ENCODE peak calls at places on chromosome 18, in nine cellular contexts. One of them, this sample, is unnamed.
A peak's percentile ranks its signal among the peaks of the same experiment; 100 is the strongest.

GRCh38 chr18:987325-988186 is 82.9 kb downstream of the ADCYAP1 start:
- DNase-seq in ovary: no peak
- DNase-seq in GM12878: no peak
- DNase-seq in HepG2: no peak
- DNase-seq in uterus: no peak
- DNase-seq in heart left ventricle: no peak
- DNase-seq in prostate gland: no peak
- DNase-seq in stomach: no peak
- DNase-seq in A549: no peak
- DNase-seq in this sample: peak; percentile 53

GRCh38 chr18:47587587-47587986 is 336.1 kb upstream of the SKOR2 start:
- DNase-seq in ovary: no peak
- DNase-seq in GM12878: no peak
- DNase-seq in HepG2: no peak
- DNase-seq in uterus: no peak
- DNase-seq in heart left ventricle: no peak
- DNase-seq in prostate gland: peak; percentile 39
- DNase-seq in stomach: peak; percentile 85
- DNase-seq in A549: no peak
- DNase-seq in this sample: no peak

GRCh38 chr18:43606800-43607199 is 329.5 kb upstream of the SYT4 start:
- DNase-seq in ovary: no peak
- DNase-seq in GM12878: no peak
- DNase-seq in HepG2: no peak
- DNase-seq in uterus: no peak
- DNase-seq in heart left ventricle: no peak
- DNase-seq in prostate gland: no peak
- DNase-seq in stomach: no peak
- DNase-seq in A549: no peak
- DNase-seq in this sample: peak; percentile 25

GRCh38 chr18:68734311-68734710 is 19.4 kb upstream of the TMX3 start:
- DNase-seq in ovary: no peak
- DNase-seq in GM12878: no peak
- DNase-seq in HepG2: no peak
- DNase-seq in uterus: no peak
- DNase-seq in heart left ventricle: no peak
- DNase-seq in prostate gland: no peak
- DNase-seq in stomach: no peak
- DNase-seq in A549: no peak
- DNase-seq in this sample: no peak

GRCh38 chr18:25517881-25518715 is 166.1 kb upstream of the ZNF521 start:
- DNase-seq in ovary: no peak
- DNase-seq in GM12878: no peak
- DNase-seq in HepG2: no peak
- DNase-seq in uterus: no peak
- DNase-seq in heart left ventricle: no peak
- DNase-seq in prostate gland: no peak
- DNase-seq in stomach: no peak
- DNase-seq in A549: no peak
- DNase-seq in this sample: no peak

GRCh38 chr18:25279961-25280360 is 72.0 kb downstream of the ZNF521 start:
- DNase-seq in ovary: no peak
- DNase-seq in GM12878: no peak
- DNase-seq in HepG2: no peak
- DNase-seq in uterus: no peak
- DNase-seq in heart left ventricle: no peak
- DNase-seq in prostate gland: no peak
- DNase-seq in stomach: no peak
- DNase-seq in A549: no peak
- DNase-seq in this sample: no peak

GRCh38 chr18:35827275-35827929 is 145.1 kb upstream of the RMP24 start:
- DNase-seq in ovary: no peak
- DNase-seq in GM12878: no peak
- DNase-seq in HepG2: no peak
- DNase-seq in uterus: no peak
- DNase-seq in heart left ventricle: no peak
- DNase-seq in prostate gland: no peak
- DNase-seq in stomach: no peak
- DNase-seq in A549: no peak
- DNase-seq in this sample: no peak

GRCh38 chr18:50451100-50451842 is 76.4 kb downstream of the SKA1 start:
- DNase-seq in ovary: no peak
- DNase-seq in GM12878: no peak
- DNase-seq in HepG2: no peak
- DNase-seq in uterus: no peak
- DNase-seq in heart left ventricle: no peak
- DNase-seq in prostate gland: no peak
- DNase-seq in stomach: no peak
- DNase-seq in A549: no peak
- DNase-seq in this sample: no peak

GRCh38 chr18:22558945-22559385 is 141.2 kb upstream of the CTAGE1 start:
- DNase-seq in ovary: peak; percentile 80
- DNase-seq in GM12878: no peak
- DNase-seq in HepG2: peak; percentile 31
- DNase-seq in uterus: peak; percentile 65
- DNase-seq in heart left ventricle: peak; percentile 81
- DNase-seq in prostate gland: peak; percentile 14
- DNase-seq in stomach: peak; percentile 47
- DNase-seq in A549: peak; percentile 44
- DNase-seq in this sample: no peak

GRCh38 chr18:22560797-22561196 is 143.1 kb upstream of the CTAGE1 start:
- DNase-seq in ovary: no peak
- DNase-seq in GM12878: no peak
- DNase-seq in HepG2: no peak
- DNase-seq in uterus: no peak
- DNase-seq in heart left ventricle: no peak
- DNase-seq in prostate gland: no peak
- DNase-seq in stomach: no peak
- DNase-seq in A549: no peak
- DNase-seq in this sample: no peak

GRCh38 chr18:22560283-22560627 is 142.5 kb upstream of the CTAGE1 start:
- DNase-seq in ovary: no peak
- DNase-seq in GM12878: no peak
- DNase-seq in HepG2: no peak
- DNase-seq in uterus: no peak
- DNase-seq in heart left ventricle: no peak
- DNase-seq in prostate gland: no peak
- DNase-seq in stomach: no peak
- DNase-seq in A549: no peak
- DNase-seq in this sample: no peak

GRCh38 chr18:22557160-22557941 is 139.6 kb upstream of the CTAGE1 start:
- DNase-seq in ovary: no peak
- DNase-seq in GM12878: no peak
- DNase-seq in HepG2: no peak
- DNase-seq in uterus: no peak
- DNase-seq in heart left ventricle: no peak
- DNase-seq in prostate gland: no peak
- DNase-seq in stomach: no peak
- DNase-seq in A549: no peak
- DNase-seq in this sample: no peak

GRCh38 chr18:22559414-22560282 is 141.9 kb upstream of the CTAGE1 start:
- DNase-seq in ovary: peak; percentile 79
- DNase-seq in GM12878: no peak
- DNase-seq in HepG2: peak; percentile 35
- DNase-seq in uterus: peak; percentile 77
- DNase-seq in heart left ventricle: peak; percentile 82
- DNase-seq in prostate gland: peak; percentile 8
- DNase-seq in stomach: peak; percentile 57
- DNase-seq in A549: peak; percentile 50
- DNase-seq in this sample: no peak
- TF ChIP-seq POLR2A in ovary: peak; percentile 38
- TF ChIP-seq POLR2A in GM12878: no peak
- TF ChIP-seq POLR2A in HepG2: no peak
- TF ChIP-seq POLR2A in uterus: no peak
- TF ChIP-seq POLR2A in heart left ventricle: peak; percentile 42
- TF ChIP-seq POLR2A in prostate gland: no peak
- TF ChIP-seq POLR2A in stomach: no peak
- TF ChIP-seq POLR2A in A549: no peak
- TF ChIP-seq POLR2A in this sample: no peak

GRCh38 chr18:44679056-44679911 is 1.4 kb upstream of the SETBP1 start:
- DNase-seq in ovary: peak; percentile 87
- DNase-seq in GM12878: no peak
- DNase-seq in HepG2: peak; percentile 42
- DNase-seq in uterus: peak; percentile 86
- DNase-seq in heart left ventricle: peak; percentile 89
- DNase-seq in prostate gland: peak; percentile 86
- DNase-seq in stomach: peak; percentile 88
- DNase-seq in A549: peak; percentile 78
- DNase-seq in this sample: peak; percentile 89
- TF ChIP-seq POLR2A in ovary: peak; percentile 79
- TF ChIP-seq POLR2A in GM12878: peak; percentile 56
- TF ChIP-seq POLR2A in HepG2: no peak
- TF ChIP-seq POLR2A in uterus: peak; percentile 82
- TF ChIP-seq POLR2A in heart left ventricle: peak; percentile 77
- TF ChIP-seq POLR2A in prostate gland: peak; percentile 66
- TF ChIP-seq POLR2A in stomach: no peak
- TF ChIP-seq POLR2A in A549: peak; percentile 27
- TF ChIP-seq POLR2A in this sample: no peak

DNA sequence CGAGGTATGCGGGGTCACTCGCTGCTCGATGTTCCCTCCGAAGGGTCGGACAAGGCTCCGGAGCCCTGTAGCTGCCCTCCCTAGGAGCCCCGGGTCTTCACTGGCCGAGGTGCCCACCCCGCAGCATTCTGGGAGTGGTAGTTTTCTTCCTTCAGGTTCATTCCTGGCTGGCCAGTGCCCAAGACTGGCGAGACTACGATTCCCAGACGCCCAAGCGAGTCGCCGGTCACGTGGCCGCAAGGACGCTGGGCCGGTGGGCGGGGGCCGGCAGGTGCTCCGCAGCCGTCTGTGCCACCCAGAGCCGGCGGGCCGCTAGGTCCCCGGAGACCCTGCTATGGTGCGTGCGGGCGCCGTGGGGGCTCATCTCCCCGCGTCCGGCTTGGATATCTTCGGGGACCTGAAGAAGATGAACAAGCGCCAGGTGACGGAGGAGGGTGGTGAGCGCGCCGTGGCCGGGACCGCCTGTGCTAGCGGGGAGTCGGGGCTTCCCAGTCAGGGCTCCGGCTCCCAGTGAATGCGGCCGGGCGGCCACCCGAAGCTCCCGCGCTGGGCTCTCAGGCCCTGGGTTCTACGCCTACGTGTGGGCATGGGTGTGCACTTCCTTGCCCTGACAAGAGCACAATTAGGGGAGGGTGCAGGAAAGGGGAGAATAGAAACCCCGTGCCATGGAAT is at the start of gene SEC11C:
- DNase-seq in ovary: peak; percentile 97
- DNase-seq in GM12878: peak; percentile 93
- DNase-seq in HepG2: peak; percentile 95
- DNase-seq in uterus: peak; percentile 94
- DNase-seq in heart left ventricle: peak; percentile 96
- DNase-seq in prostate gland: peak; percentile 98
- DNase-seq in stomach: peak; percentile 98
- DNase-seq in A549: peak; percentile 89
- DNase-seq in this sample: peak; percentile 99
- TF ChIP-seq POLR2A in ovary: peak; percentile 21
- TF ChIP-seq POLR2A in GM12878: peak; percentile 93
- TF ChIP-seq POLR2A in HepG2: peak; percentile 62
- TF ChIP-seq POLR2A in uterus: peak; percentile 34
- TF ChIP-seq POLR2A in heart left ventricle: peak; percentile 39
- TF ChIP-seq POLR2A in prostate gland: peak; percentile 40
- TF ChIP-seq POLR2A in stomach: no peak
- TF ChIP-seq POLR2A in A549: peak; percentile 36
- TF ChIP-seq POLR2A in this sample: peak; percentile 52

DNA sequence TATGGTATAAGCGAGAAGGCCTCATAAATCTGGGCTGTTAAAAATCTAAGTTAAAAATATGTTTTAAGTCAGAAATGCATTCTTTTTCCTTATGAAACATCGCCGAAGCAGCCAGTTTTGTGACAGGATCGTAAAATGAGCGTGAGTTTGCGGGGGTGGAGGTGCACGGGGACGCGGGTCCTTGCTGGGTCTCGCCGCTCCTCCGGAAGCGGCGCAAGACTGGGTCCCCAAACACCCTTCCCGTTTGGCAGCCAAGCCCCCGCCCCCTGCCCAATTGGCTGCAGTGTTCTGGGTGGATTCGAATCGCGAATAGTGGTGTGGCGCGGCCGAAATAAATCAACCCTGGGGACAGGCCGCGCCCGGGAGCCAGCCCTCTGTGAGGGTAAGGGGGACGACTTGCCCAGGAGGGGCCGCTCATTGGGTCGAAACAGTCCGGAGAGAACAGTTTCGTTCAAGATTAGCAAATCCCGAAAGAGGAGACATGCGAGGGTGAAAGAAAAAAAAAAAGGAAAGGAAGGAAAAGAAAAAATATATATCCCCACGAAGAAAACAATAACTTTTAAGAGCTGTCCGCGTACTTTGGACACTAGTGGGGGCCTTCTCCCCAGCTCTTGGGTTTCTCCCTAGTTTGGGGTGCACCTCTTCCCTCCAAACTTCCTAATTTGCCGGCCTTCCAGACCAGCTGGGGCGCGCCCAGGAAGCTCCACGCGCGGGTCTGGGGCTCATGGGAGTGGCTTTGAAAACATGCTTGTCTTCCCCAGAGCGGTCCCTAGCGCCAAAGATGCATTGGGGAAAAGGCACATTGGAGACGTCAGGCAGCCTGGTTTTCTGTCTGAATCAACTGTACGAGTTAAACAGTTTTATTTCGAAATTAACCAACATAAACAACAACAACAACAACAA is 3.1 kb upstream of the GATA6 start:
- DNase-seq in ovary: peak; percentile 84
- DNase-seq in GM12878: no peak
- DNase-seq in HepG2: no peak
- DNase-seq in uterus: peak; percentile 79
- DNase-seq in heart left ventricle: peak; percentile 69
- DNase-seq in prostate gland: no peak
- DNase-seq in stomach: peak; percentile 69
- DNase-seq in A549: peak; percentile 6
- DNase-seq in this sample: no peak
- TF ChIP-seq POLR2A in ovary: peak; percentile 51
- TF ChIP-seq POLR2A in GM12878: no peak
- TF ChIP-seq POLR2A in HepG2: no peak
- TF ChIP-seq POLR2A in uterus: no peak
- TF ChIP-seq POLR2A in heart left ventricle: peak; percentile 48
- TF ChIP-seq POLR2A in prostate gland: no peak
- TF ChIP-seq POLR2A in stomach: no peak
- TF ChIP-seq POLR2A in A549: no peak
- TF ChIP-seq POLR2A in this sample: no peak

GRCh38 chr18:58567453-58568196 is 61.3 kb downstream of the ALPK2 start:
- DNase-seq in ovary: no peak
- DNase-seq in GM12878: no peak
- DNase-seq in HepG2: peak; percentile 5
- DNase-seq in uterus: peak; percentile 33
- DNase-seq in heart left ventricle: peak; percentile 46
- DNase-seq in prostate gland: peak; percentile 65
- DNase-seq in stomach: no peak
- DNase-seq in A549: peak; percentile 25
- DNase-seq in this sample: no peak
- TF ChIP-seq POLR2A in ovary: no peak
- TF ChIP-seq POLR2A in GM12878: no peak
- TF ChIP-seq POLR2A in HepG2: no peak
- TF ChIP-seq POLR2A in uterus: no peak
- TF ChIP-seq POLR2A in heart left ventricle: no peak
- TF ChIP-seq POLR2A in prostate gland: no peak
- TF ChIP-seq POLR2A in stomach: no peak
- TF ChIP-seq POLR2A in A549: no peak
- TF ChIP-seq POLR2A in this sample: no peak

GRCh38 chr18:13137041-13137938 is 81.3 kb upstream of the LDLRAD4 start:
- DNase-seq in ovary: peak; percentile 68
- DNase-seq in GM12878: no peak
- DNase-seq in HepG2: no peak
- DNase-seq in uterus: no peak
- DNase-seq in heart left ventricle: peak; percentile 45
- DNase-seq in prostate gland: no peak
- DNase-seq in stomach: peak; percentile 37
- DNase-seq in A549: no peak
- DNase-seq in this sample: peak; percentile 57
- TF ChIP-seq POLR2A in ovary: no peak
- TF ChIP-seq POLR2A in GM12878: peak; percentile 56
- TF ChIP-seq POLR2A in HepG2: no peak
- TF ChIP-seq POLR2A in uterus: no peak
- TF ChIP-seq POLR2A in heart left ventricle: no peak
- TF ChIP-seq POLR2A in prostate gland: no peak
- TF ChIP-seq POLR2A in stomach: no peak
- TF ChIP-seq POLR2A in A549: no peak
- TF ChIP-seq POLR2A in this sample: no peak

GRCh38 chr18:75214766-75215515 is 4.3 kb downstream of the TSHZ1 start:
- DNase-seq in ovary: no peak
- DNase-seq in GM12878: no peak
- DNase-seq in HepG2: peak; percentile 20
- DNase-seq in uterus: no peak
- DNase-seq in heart left ventricle: no peak
- DNase-seq in prostate gland: no peak
- DNase-seq in stomach: no peak
- DNase-seq in A549: no peak
- DNase-seq in this sample: no peak
- TF ChIP-seq POLR2A in ovary: no peak
- TF ChIP-seq POLR2A in GM12878: no peak
- TF ChIP-seq POLR2A in HepG2: no peak
- TF ChIP-seq POLR2A in uterus: no peak
- TF ChIP-seq POLR2A in heart left ventricle: no peak
- TF ChIP-seq POLR2A in prostate gland: no peak
- TF ChIP-seq POLR2A in stomach: no peak
- TF ChIP-seq POLR2A in A549: no peak
- TF ChIP-seq POLR2A in this sample: no peak